ENCODE peak calls at places on chromosome 19, in five cellular contexts. B is omental fat pad, J is MM.1S, L is pancreas, H is cardiac fibroblast. W is an unnamed sample.

GRCh38 chr19:7734220-7735203 is 2.6 kb upstream of the CLEC4G start:
- DNase-seq in B (no peak), L (no peak), H (peak; percentile 41), J (no peak), W (no peak)

GRCh38 chr19:44741258-44741731 is 7.2 kb upstream of the BCL3 start:
- DNase-seq in B (no peak), L (no peak), H (peak; percentile 51), J (no peak), W (no peak)

GRCh38 chr19:46196410-46197124 is 33.0 kb upstream of the IGFL1 start:
- DNase-seq in L (no peak), J (no peak), H (no peak), B (no peak), W (no peak)

GRCh38 chr19:46213156-46213555 is 16.4 kb upstream of the IGFL1 start:
- DNase-seq in L (no peak), B (no peak), J (no peak), H (no peak), W (no peak)

GRCh38 chr19:49463960-49464740 is 9.9 kb upstream of the FLT3LG start:
- DNase-seq in L (no peak), B (no peak), J (no peak), H (no peak), W (no peak)

GRCh38 chr19:21127001-21127400 is 14.8 kb upstream of the ZNF431 start:
- DNase-seq in H (no peak), J (no peak), B (no peak), L (no peak), W (no peak)

GRCh38 chr19:1985588-1986356 is 29.7 kb downstream of the BTBD2 start:
- DNase-seq in H (no peak), L (no peak), B (no peak), J (no peak), W (no peak)

GRCh38 chr19:54029930-54030490 is 33.7 kb downstream of the VSTM1 start:
- DNase-seq in B (peak; percentile 30), H (peak; percentile 79), J (peak; percentile 21), L (peak; percentile 45), W (peak; percentile 53)

GRCh38 chr19:45456500-45456815 is 11.3 kb upstream of the FOSB start:
- DNase-seq in L (no peak), H (no peak), B (no peak), J (no peak), W (no peak)

GRCh38 chr19:32863841-32864240 is 5.7 kb downstream of the SLC7A9 start:
- DNase-seq in J (no peak), B (no peak), L (no peak), H (no peak), W (no peak)

GRCh38 chr19:31214997-31215396 is 134.2 kb downstream of the TSHZ3 start:
- DNase-seq in J (no peak), H (no peak), B (no peak), L (no peak), W (no peak)

GRCh38 chr19:44576843-44577565 is 36.4 kb upstream of the IGSF23 start:
- DNase-seq in L (peak; percentile 48), H (peak; percentile 37), B (no peak), J (peak; percentile 70), W (no peak)

GRCh38 chr19:8512115-8512967 is 1.6 kb downstream of the ZNF414 start:
- DNase-seq in L (no peak), J (no peak), B (no peak), H (peak; percentile 23), W (no peak)

GRCh38 chr19:5048727-5049553 is 80.0 kb downstream of the KDM4B start:
- DNase-seq in L (no peak), J (no peak), H (peak; percentile 76), B (no peak), W (no peak)

GRCh38 chr19:5628470-5628869 is 5.6 kb downstream of the SAFB start:
- DNase-seq in H (no peak), J (peak; percentile 76), L (no peak), B (no peak), W (no peak)

GRCh38 chr19:54203151-54203611 is 2.5 kb downstream of the RPS9 start:
- DNase-seq in B (no peak), J (no peak), L (peak; percentile 57), H (peak; percentile 42), W (no peak)

GRCh38 chr19:4058696-4059492 is 7.8 kb downstream of the ZBTB7A start:
- DNase-seq in B (no peak), H (no peak), L (no peak), J (no peak), W (no peak)

GRCh38 chr19:39264306-39265290 is 3.6 kb upstream of the IFNL2 start:
- DNase-seq in L (no peak), J (no peak), H (peak; percentile 8), B (no peak), W (no peak)

GRCh38 chr19:28883241-28883693 is 329.7 kb downstream of the UQCRFS1 start:
- DNase-seq in B (no peak), H (peak; percentile 64), L (no peak), J (no peak), W (no peak)

GRCh38 chr19:5445667-5446066 is 9.6 kb upstream of the ZNRF4 start:
- DNase-seq in L (no peak), H (no peak), J (no peak), B (no peak), W (no peak)

GRCh38 chr19:45152504-45153338 is 8.1 kb downstream of the NKPD1 start:
- DNase-seq in B (no peak), L (peak; percentile 52), J (no peak), H (peak; percentile 66), W (no peak)

GRCh38 chr19:10808937-10809655 is 26.9 kb downstream of the TMED1 start:
- DNase-seq in H (peak; percentile 60), J (no peak), L (no peak), B (no peak), W (no peak)

GRCh38 chr19:57563547-57563946 is 3.9 kb upstream of the ZNF550 start:
- DNase-seq in B (no peak), L (no peak), H (no peak), J (no peak), W (no peak)

GRCh38 chr19:12873891-12874745 is 7.1 kb downstream of the DNASE2 start:
- DNase-seq in H (no peak), L (no peak), B (no peak), J (no peak), W (no peak)

GRCh38 chr19:5289060-5289990 is 51.3 kb downstream of the PTPRS start:
- DNase-seq in B (no peak), L (peak; percentile 29), H (no peak), J (no peak), W (no peak)

GRCh38 chr19:44725684-44726083 is 22.8 kb upstream of the BCL3 start:
- DNase-seq in J (no peak), L (no peak), H (no peak), B (no peak), W (no peak)

GRCh38 chr19:9165256-9165655 is 13.5 kb upstream of the OR7D2 start:
- DNase-seq in H (no peak), L (no peak), B (no peak), J (no peak), W (no peak)

GRCh38 chr19:12796146-12797071 is 5.1 kb downstream of the JUNB start:
- DNase-seq in B (no peak), H (peak; percentile 88), J (peak; percentile 67), L (peak; percentile 80), W (peak; percentile 81)

GRCh38 chr19:1133471-1133929 is 29.7 kb downstream of the GPX4 start:
- DNase-seq in J (peak; percentile 94), L (no peak), H (no peak), B (no peak), W (no peak)

GRCh38 chr19:10421240-10421948 is 1.1 kb downstream of the PDE4A start:
- DNase-seq in L (no peak), H (no peak), J (no peak), B (no peak), W (no peak)

GRCh38 chr19:45136507-45137178 is 24.1 kb downstream of the NKPD1 start:
- DNase-seq in H (no peak), J (peak; percentile 56), L (no peak), B (no peak), W (no peak)

GRCh38 chr19:16327501-16327900 is 2.9 kb downstream of the KLF2 start:
- DNase-seq in J (peak; percentile 76), H (peak; percentile 40), L (no peak), B (no peak), W (no peak)

GRCh38 chr19:16325161-16325527 is 518 bp downstream of the KLF2 start:
- DNase-seq in H (no peak), J (peak; percentile 59), B (no peak), L (peak; percentile 60), W (no peak)

GRCh38 chr19:16327131-16327450 is 2.5 kb downstream of the KLF2 start:
- DNase-seq in L (no peak), B (no peak), H (no peak), J (peak; percentile 34), W (no peak)

GRCh38 chr19:16325671-16326400 is 1.2 kb downstream of the KLF2 start:
- DNase-seq in J (peak; percentile 77), L (peak; percentile 52), B (no peak), H (peak; percentile 63), W (no peak)

DNA sequence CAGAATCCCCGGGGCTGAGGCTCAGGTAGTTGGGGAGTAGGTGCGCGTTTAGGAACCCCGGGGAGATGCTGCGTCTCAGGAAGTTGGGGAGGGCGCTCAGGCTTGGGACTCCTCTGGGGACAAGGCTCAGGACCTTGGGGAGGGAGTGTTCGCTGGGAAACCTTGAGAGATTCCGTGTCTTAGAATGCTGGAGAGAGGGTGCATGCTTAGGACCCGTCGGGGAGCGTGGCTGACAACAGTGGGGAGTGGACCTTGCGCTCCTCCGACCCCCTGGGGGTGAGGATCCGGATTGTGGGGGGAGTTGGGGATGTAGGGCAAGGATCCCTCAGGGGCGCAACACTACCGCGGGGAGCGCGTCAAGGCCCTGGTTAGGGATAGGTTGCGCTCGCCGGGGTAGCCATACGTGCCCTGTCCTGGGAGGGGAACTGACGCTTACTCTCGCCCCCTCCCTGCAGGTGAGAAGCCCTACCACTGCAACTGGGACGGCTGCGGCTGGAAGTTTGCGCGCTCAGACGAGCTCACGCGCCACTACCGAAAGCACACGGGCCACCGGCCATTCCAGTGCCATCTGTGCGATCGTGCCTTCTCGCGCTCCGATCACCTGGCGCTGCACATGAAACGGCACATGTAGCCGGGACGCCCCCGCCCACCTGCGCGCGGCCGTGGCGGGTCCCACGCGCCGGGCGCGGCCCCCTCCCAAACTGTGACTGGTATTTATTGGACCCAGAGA is 1.9 kb downstream of the KLF2 start:
- DNase-seq in L (peak; percentile 40), J (peak; percentile 84), H (peak; percentile 62), B (no peak), W (no peak)
- TF ChIP-seq CTCF in L (no peak), J (no peak), H (no peak), B (no peak), W (no peak)

GRCh38 chr19:14434157-14434501 is 1.0 kb downstream of the PKN1 start:
- DNase-seq in J (no peak), H (no peak), B (no peak), L (no peak), W (no peak)
- TF ChIP-seq CTCF in J (peak; percentile 9), H (no peak), B (no peak), L (no peak), W (no peak)

DNA sequence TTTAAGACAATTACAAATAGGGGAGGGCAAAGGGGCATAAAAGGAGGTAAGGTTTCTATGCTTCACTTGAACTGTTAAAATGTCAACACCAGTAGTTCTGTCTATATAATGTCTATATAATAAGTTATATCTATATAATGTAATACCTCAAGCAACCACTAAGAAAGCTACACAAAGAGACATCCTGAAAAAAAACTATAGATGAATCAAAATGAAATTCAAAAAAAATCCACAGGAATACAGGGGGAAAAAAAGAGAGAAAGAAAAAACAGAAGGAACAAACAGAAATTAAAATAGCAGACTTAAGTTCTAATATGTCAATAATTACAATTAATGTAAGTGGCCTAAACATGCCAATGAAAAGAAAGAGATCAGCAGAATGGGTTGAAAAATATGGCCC is 186.0 kb downstream of the KCTD15 start:
- DNase-seq in J (no peak), B (no peak), H (no peak), L (no peak), W (no peak)
- TF ChIP-seq CTCF in J (no peak), B (no peak), H (no peak), L (no peak), W (peak; percentile 29)

GRCh38 chr19:34430738-34431625 is 2.8 kb downstream of the UBA2 start:
- DNase-seq in B (no peak), L (no peak), H (peak; percentile 70), J (peak; percentile 77), W (no peak)
- TF ChIP-seq CTCF in B (no peak), L (peak; percentile 39), H (peak; percentile 78), J (peak; percentile 82), W (no peak)

W was measured in mesothelial cell of epicardium.